ENCODE peak calls at places on chromosomes 3 and 15, in five cellular contexts. One of them, this sample, is unnamed.

GRCh38 chr3:122350814-122351418 is 25.9 kb downstream of the CSTA start:
- DNase-seq in uterus: no peak
- DNase-seq in heart left ventricle: no peak
- DNase-seq in body of pancreas: no peak
- DNase-seq in ovary: no peak
- DNase-seq in this sample: no peak

GRCh38 chr3:53023072-53023823 is 22.6 kb downstream of the SFMBT1 start:
- DNase-seq in ovary: no peak
- DNase-seq in body of pancreas: no peak
- DNase-seq in uterus: no peak
- DNase-seq in heart left ventricle: no peak
- DNase-seq in this sample: no peak

GRCh38 chr3:25603703-25604102 is 61.0 kb downstream of the TOP2B start:
- DNase-seq in ovary: no peak
- DNase-seq in heart left ventricle: peak
- DNase-seq in body of pancreas: no peak
- DNase-seq in uterus: no peak
- DNase-seq in this sample: peak

GRCh38 chr3:194536883-194537637 is 50.3 kb upstream of the ATP13A3 start:
- DNase-seq in uterus: peak
- DNase-seq in heart left ventricle: no peak
- DNase-seq in body of pancreas: peak
- DNase-seq in ovary: peak
- DNase-seq in this sample: peak

GRCh38 chr3:170999737-171000242 is 26.7 kb downstream of the SLC2A2 start:
- DNase-seq in ovary: no peak
- DNase-seq in heart left ventricle: no peak
- DNase-seq in body of pancreas: peak
- DNase-seq in uterus: no peak
- DNase-seq in this sample: no peak

GRCh38 chr3:124685481-124685880 is 44.8 kb upstream of the UMPS start:
- DNase-seq in heart left ventricle: no peak
- DNase-seq in uterus: no peak
- DNase-seq in ovary: no peak
- DNase-seq in body of pancreas: no peak
- DNase-seq in this sample: no peak

GRCh38 chr3:95172549-95172948 is 1109.7 kb downstream of the NSUN3 start:
- DNase-seq in body of pancreas: no peak
- DNase-seq in heart left ventricle: no peak
- DNase-seq in uterus: no peak
- DNase-seq in ovary: no peak
- DNase-seq in this sample: no peak

GRCh38 chr3:29757054-29757777 is 476.3 kb downstream of the RBMS3 start:
- DNase-seq in heart left ventricle: no peak
- DNase-seq in uterus: no peak
- DNase-seq in body of pancreas: peak
- DNase-seq in ovary: no peak
- DNase-seq in this sample: no peak

GRCh38 chr3:171810278-171811058 is at the start of gene PLD1:
- DNase-seq in heart left ventricle: peak
- DNase-seq in ovary: peak
- DNase-seq in body of pancreas: peak
- DNase-seq in uterus: no peak
- DNase-seq in this sample: peak

GRCh38 chr3:45870099-45870498 is 16.2 kb upstream of the CCR9 start:
- DNase-seq in uterus: no peak
- DNase-seq in ovary: no peak
- DNase-seq in heart left ventricle: no peak
- DNase-seq in body of pancreas: no peak
- DNase-seq in this sample: no peak

GRCh38 chr3:18442743-18443669 is 17.9 kb upstream of the SATB1 start:
- DNase-seq in heart left ventricle: no peak
- DNase-seq in uterus: no peak
- DNase-seq in ovary: no peak
- DNase-seq in body of pancreas: no peak
- DNase-seq in this sample: no peak

GRCh38 chr3:195286115-195286872 is 15.3 kb upstream of the XXYLT1 start:
- DNase-seq in ovary: no peak
- DNase-seq in uterus: no peak
- DNase-seq in body of pancreas: no peak
- DNase-seq in heart left ventricle: no peak
- DNase-seq in this sample: no peak

GRCh38 chr3:136994772-136995516 is 37.2 kb downstream of the IL20RB start:
- DNase-seq in ovary: peak
- DNase-seq in heart left ventricle: peak
- DNase-seq in body of pancreas: peak
- DNase-seq in uterus: peak
- DNase-seq in this sample: no peak

GRCh38 chr3:36649078-36649477 is 115.3 kb downstream of the DCLK3 start:
- DNase-seq in ovary: no peak
- DNase-seq in body of pancreas: no peak
- DNase-seq in heart left ventricle: no peak
- DNase-seq in uterus: no peak
- DNase-seq in this sample: no peak

GRCh38 chr3:46946856-46947544 is 29.5 kb downstream of the CCDC12 start:
- DNase-seq in uterus: no peak
- DNase-seq in body of pancreas: peak
- DNase-seq in ovary: no peak
- DNase-seq in heart left ventricle: peak
- DNase-seq in this sample: peak

GRCh38 chr3:127037971-127038446 is 55.1 kb downstream of the PLXNA1 start:
- DNase-seq in ovary: peak
- DNase-seq in uterus: no peak
- DNase-seq in heart left ventricle: no peak
- DNase-seq in body of pancreas: peak
- DNase-seq in this sample: no peak
- TF ChIP-seq POLR2A in ovary: no peak
- TF ChIP-seq POLR2A in uterus: no peak
- TF ChIP-seq POLR2A in heart left ventricle: no peak
- TF ChIP-seq POLR2A in body of pancreas: no peak
- TF ChIP-seq POLR2A in this sample: no peak

GRCh38 chr3:184155644-184156521 is 706 bp downstream of the DVL3 start:
- DNase-seq in heart left ventricle: peak
- DNase-seq in uterus: no peak
- DNase-seq in body of pancreas: peak
- DNase-seq in ovary: no peak
- DNase-seq in this sample: peak

GRCh38 chr3:184158394-184158793 is 3.2 kb downstream of the DVL3 start:
- DNase-seq in uterus: no peak
- DNase-seq in body of pancreas: no peak
- DNase-seq in heart left ventricle: no peak
- DNase-seq in ovary: peak
- DNase-seq in this sample: no peak

GRCh38 chr3:184156522-184156955 is 1.4 kb downstream of the DVL3 start:
- DNase-seq in body of pancreas: peak
- DNase-seq in uterus: peak
- DNase-seq in ovary: peak
- DNase-seq in heart left ventricle: peak
- DNase-seq in this sample: no peak

GRCh38 chr3:184157206-184157605 is 2.0 kb downstream of the DVL3 start:
- DNase-seq in ovary: peak
- DNase-seq in uterus: no peak
- DNase-seq in heart left ventricle: no peak
- DNase-seq in body of pancreas: no peak
- DNase-seq in this sample: peak

DNA sequence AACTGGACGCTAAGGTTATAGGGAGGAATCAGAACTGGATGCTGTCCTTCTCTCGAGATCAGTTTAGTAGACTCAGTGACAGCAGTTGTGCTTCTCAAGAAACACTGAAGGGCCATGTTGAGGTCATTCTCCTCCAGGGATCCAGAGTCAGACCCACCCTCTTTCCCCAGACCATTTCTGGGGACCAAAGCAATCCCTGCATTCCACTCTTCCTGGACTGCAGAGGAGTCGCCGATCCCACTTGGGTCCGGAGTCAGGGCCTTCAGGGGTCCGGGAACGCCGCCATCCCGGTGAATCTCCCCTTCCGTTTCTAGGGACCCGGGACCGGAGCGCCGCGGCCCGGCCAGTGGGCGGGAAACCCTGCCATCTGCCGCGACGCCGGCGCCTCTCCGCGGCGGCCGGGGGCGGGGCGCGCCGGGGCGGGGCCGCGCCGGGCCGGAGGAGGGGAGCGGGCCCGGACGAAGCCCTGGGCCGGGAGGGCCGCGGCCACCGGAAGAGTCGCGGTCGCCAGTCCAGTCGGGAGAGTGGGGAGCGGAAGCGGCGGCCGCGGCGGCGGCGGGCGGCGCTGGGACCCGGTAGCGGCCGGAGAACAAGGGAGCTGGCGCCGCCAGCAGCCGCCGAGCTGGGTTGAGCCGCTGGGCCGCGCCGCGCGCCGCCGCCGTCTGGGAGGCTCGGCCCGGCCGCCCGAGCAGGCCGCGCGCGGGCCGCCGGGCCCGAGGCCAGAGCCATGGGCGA is at the start of gene DVL3:
- DNase-seq in uterus: peak
- DNase-seq in body of pancreas: peak
- DNase-seq in heart left ventricle: peak
- DNase-seq in ovary: peak
- DNase-seq in this sample: peak
- TF ChIP-seq POLR2A in uterus: peak
- TF ChIP-seq POLR2A in body of pancreas: peak
- TF ChIP-seq POLR2A in heart left ventricle: no peak
- TF ChIP-seq POLR2A in ovary: no peak
- TF ChIP-seq POLR2A in this sample: no peak

DNA sequence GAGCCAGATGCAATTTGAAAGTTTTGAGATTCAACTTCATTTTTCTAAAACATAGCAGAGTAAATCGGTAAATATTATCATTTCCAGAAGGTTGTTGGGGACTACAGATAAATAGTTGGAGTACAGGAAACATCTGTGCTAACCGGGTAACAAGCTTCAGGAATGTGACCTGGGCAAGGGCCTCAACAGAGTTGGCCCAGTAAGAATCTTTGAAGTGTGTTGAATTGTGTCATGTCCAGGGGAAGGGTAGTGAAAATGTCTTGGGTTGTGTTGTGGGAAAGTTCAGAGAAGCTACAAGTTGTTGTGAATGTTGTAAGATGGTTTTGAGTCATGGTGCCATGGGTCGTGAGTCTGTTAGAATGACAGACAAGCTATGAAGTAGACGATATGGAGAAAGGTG is 35.7 kb downstream of the SQOR start:
- DNase-seq in body of pancreas: no peak
- DNase-seq in ovary: no peak
- DNase-seq in heart left ventricle: no peak
- DNase-seq in uterus: no peak
- DNase-seq in this sample: no peak
- TF ChIP-seq POLR2A in body of pancreas: no peak
- TF ChIP-seq POLR2A in ovary: no peak
- TF ChIP-seq POLR2A in heart left ventricle: no peak
- TF ChIP-seq POLR2A in uterus: no peak
- TF ChIP-seq POLR2A in this sample: no peak

GRCh38 chr3:156693166-156693565 is 18.8 kb downstream of the TIPARP start:
- DNase-seq in uterus: no peak
- DNase-seq in heart left ventricle: no peak
- DNase-seq in ovary: no peak
- DNase-seq in body of pancreas: no peak
- DNase-seq in this sample: no peak

GRCh38 chr3:156694536-156694935 is 20.1 kb downstream of the TIPARP start:
- DNase-seq in body of pancreas: no peak
- DNase-seq in heart left ventricle: no peak
- DNase-seq in ovary: no peak
- DNase-seq in uterus: no peak
- DNase-seq in this sample: no peak

GRCh38 chr3:156689589-156689988 is 15.2 kb downstream of the TIPARP start:
- DNase-seq in heart left ventricle: no peak
- DNase-seq in ovary: no peak
- DNase-seq in uterus: no peak
- DNase-seq in body of pancreas: no peak
- DNase-seq in this sample: peak

GRCh38 chr3:156688849-156689452 is 14.6 kb downstream of the TIPARP start:
- DNase-seq in uterus: no peak
- DNase-seq in heart left ventricle: no peak
- DNase-seq in body of pancreas: no peak
- DNase-seq in ovary: no peak
- DNase-seq in this sample: peak

GRCh38 chr3:156691920-156692319 is 17.5 kb downstream of the TIPARP start:
- DNase-seq in uterus: no peak
- DNase-seq in body of pancreas: no peak
- DNase-seq in ovary: no peak
- DNase-seq in heart left ventricle: no peak
- DNase-seq in this sample: no peak
- TF ChIP-seq POLR2A in uterus: no peak
- TF ChIP-seq POLR2A in body of pancreas: no peak
- TF ChIP-seq POLR2A in ovary: no peak
- TF ChIP-seq POLR2A in heart left ventricle: no peak
- TF ChIP-seq POLR2A in this sample: no peak

GRCh38 chr15:72375846-72376581 is at the start of gene HEXA:
- DNase-seq in heart left ventricle: peak
- DNase-seq in ovary: peak
- DNase-seq in uterus: peak
- DNase-seq in body of pancreas: peak
- DNase-seq in this sample: peak
- TF ChIP-seq POLR2A in heart left ventricle: no peak
- TF ChIP-seq POLR2A in ovary: peak
- TF ChIP-seq POLR2A in uterus: peak
- TF ChIP-seq POLR2A in body of pancreas: peak
- TF ChIP-seq POLR2A in this sample: peak

GRCh38 chr3:135084404-135084803 is 289.3 kb downstream of the EPHB1 start:
- DNase-seq in ovary: no peak
- DNase-seq in heart left ventricle: no peak
- DNase-seq in body of pancreas: no peak
- DNase-seq in uterus: no peak
- DNase-seq in this sample: no peak
- TF ChIP-seq POLR2A in ovary: no peak
- TF ChIP-seq POLR2A in heart left ventricle: no peak
- TF ChIP-seq POLR2A in body of pancreas: no peak
- TF ChIP-seq POLR2A in uterus: no peak
- TF ChIP-seq POLR2A in this sample: no peak